ENCODE peak calls at places on chromosomes 5 and 9, in nine cellular contexts. W is psoas muscle, J is BJ, C is tibial artery, A is heart right ventricle, S is ovary, L is endodermal cell, G is upper lobe of left lung, V is left lung. Y is an unnamed sample. For H3K27me3 and H3K36me3, the result is how much of the 10 kb centered on the place peaks cover.

GRCh38 chr9:87497604-87498045 is at the start of gene DAPK1:
- DNase-seq in V (peak), W (peak), S (peak), L (peak), C (peak), A (peak), J (no peak), G (peak), Y (no peak)

GRCh38 chr5:178589180-178590140 is 733 bp downstream of the COL23A1 start:
- DNase-seq in L (peak), V (peak), W (no peak), S (peak), C (no peak), G (no peak), J (no peak), A (peak), Y (no peak)

GRCh38 chr5:95134326-95134725 is 150.6 kb downstream of the MCTP1 start:
- DNase-seq in C (no peak), S (no peak), G (no peak), A (no peak), W (no peak), L (peak), V (no peak), J (no peak), Y (no peak)

GRCh38 chr9:134225816-134226215 is 61.5 kb upstream of the RNU6ATAC start:
- DNase-seq in A (no peak), G (no peak), W (peak), C (no peak), J (no peak), S (no peak), L (no peak), V (peak), Y (no peak)

GRCh38 chr9:95508242-95508967 is 8.4 kb downstream of the PTCH1 start:
- DNase-seq in J (no peak), L (peak), S (peak), W (no peak), V (peak), G (peak), A (peak), C (no peak), Y (no peak)

GRCh38 chr5:177117441-177118045 is 16.0 kb upstream of the NSD1 start:
- DNase-seq in J (no peak), G (peak), W (no peak), A (no peak), C (no peak), L (no peak), S (peak), V (peak), Y (no peak)

GRCh38 chr5:99316484-99316883 is 387.7 kb upstream of the CHD1 start:
- DNase-seq in G (no peak), W (no peak), J (no peak), A (no peak), L (no peak), S (no peak), C (no peak), V (no peak), Y (no peak)

GRCh38 chr9:124878518-124878917 is 16.6 kb downstream of the ARPC5L start:
- DNase-seq in A (no peak), W (no peak), J (no peak), C (no peak), V (peak), S (no peak), G (no peak), L (no peak), Y (no peak)

GRCh38 chr5:117041926-117042595 is 467.4 kb upstream of the SEMA6A start:
- DNase-seq in S (no peak), L (no peak), C (no peak), W (no peak), J (no peak), G (no peak), V (no peak), A (no peak), Y (no peak)

GRCh38 chr5:23314827-23315226 is 192.6 kb upstream of the PRDM9 start:
- DNase-seq in G (no peak), C (no peak), A (no peak), W (no peak), S (no peak), V (no peak), J (no peak), L (no peak), Y (peak)

GRCh38 chr9:127137640-127138360 is 15.4 kb upstream of the ANGPTL2 start:
- DNase-seq in W (no peak), J (no peak), G (no peak), C (no peak), S (no peak), L (no peak), V (no peak), A (no peak), Y (no peak)

GRCh38 chr5:114208120-114208519 is 153.8 kb upstream of the KCNN2 start:
- DNase-seq in C (no peak), J (no peak), L (no peak), G (no peak), W (no peak), A (no peak), V (no peak), S (no peak), Y (no peak)

GRCh38 chr9:113345165-113345564 is 4.2 kb upstream of the BSPRY start:
- DNase-seq in A (no peak), J (no peak), V (no peak), S (no peak), L (no peak), C (no peak), W (no peak), G (no peak), Y (no peak)

GRCh38 chr9:2242778-2243395 is 227.7 kb downstream of the SMARCA2 start:
- DNase-seq in C (no peak), V (no peak), L (peak), W (no peak), S (peak), G (no peak), J (no peak), A (no peak), Y (no peak)

GRCh38 chr5:122154910-122155309 is 25.6 kb downstream of the ZNF474 start:
- DNase-seq in S (no peak), A (no peak), C (peak), J (no peak), W (peak), G (no peak), V (peak), L (no peak), Y (no peak)

GRCh38 chr9:4356306-4356705 is 56.4 kb upstream of the GLIS3 start:
- DNase-seq in L (no peak), C (no peak), J (no peak), A (no peak), S (no peak), V (no peak), W (no peak), G (no peak), Y (no peak)

GRCh38 chr9:78826521-78826920 is 529.6 kb downstream of the PSAT1 start:
- DNase-seq in S (no peak), V (no peak), G (no peak), A (no peak), L (no peak), W (no peak), J (no peak), C (no peak), Y (no peak)

GRCh38 chr5:79416499-79416898 is 97.4 kb downstream of the HOMER1 start:
- DNase-seq in S (no peak), J (no peak), C (no peak), L (no peak), A (no peak), G (no peak), V (no peak), W (no peak), Y (no peak)

GRCh38 chr9:117315236-117315635 is 99.6 kb downstream of the ASTN2 start:
- DNase-seq in L (no peak), C (no peak), S (no peak), J (no peak), W (peak), A (no peak), V (no peak), G (no peak), Y (no peak)

GRCh38 chr5:30156156-30156555 is 1037.3 kb upstream of the CDH6 start:
- DNase-seq in J (no peak), L (no peak), W (no peak), C (no peak), G (no peak), S (no peak), V (no peak), A (no peak), Y (no peak)

GRCh38 chr5:39080168-39080567 is 6.0 kb upstream of the RICTOR start:
- DNase-seq in J (no peak), W (no peak), A (no peak), C (no peak), L (no peak), V (no peak), G (no peak), S (no peak), Y (no peak)

GRCh38 chr5:157137691-157138090 is 5.0 kb downstream of the MED7 start:
- DNase-seq in V (no peak), J (no peak), W (no peak), L (no peak), A (no peak), S (no peak), C (no peak), G (no peak), Y (no peak)

GRCh38 chr9:101381833-101382342 is 2.9 kb downstream of the BAAT start:
- DNase-seq in J (no peak), L (no peak), C (no peak), W (no peak), S (no peak), A (no peak), G (no peak), V (no peak), Y (no peak)

GRCh38 chr9:123085916-123086315 is 52.4 kb downstream of the GPR21 start:
- DNase-seq in J (no peak), A (no peak), W (no peak), S (no peak), G (no peak), L (no peak), C (no peak), V (no peak), Y (no peak)

GRCh38 chr5:5089895-5090649 is 50.1 kb upstream of the ADAMTS16 start:
- DNase-seq in C (no peak), V (no peak), J (no peak), W (no peak), L (no peak), S (no peak), A (no peak), G (no peak), Y (no peak)

GRCh38 chr9:115653231-115653630 is 500.4 kb upstream of the PAPPA start:
- DNase-seq in G (no peak), C (no peak), W (no peak), A (no peak), S (no peak), L (no peak), J (no peak), V (no peak), Y (no peak)

GRCh38 chr5:134084570-134084969 is 29.9 kb upstream of the TCF7 start:
- DNase-seq in W (no peak), S (no peak), L (no peak), G (no peak), C (no peak), V (no peak), A (no peak), J (no peak), Y (no peak)

GRCh38 chr5:10994088-10994986 is 233.3 kb upstream of the DAP start:
- DNase-seq in A (no peak), W (no peak), G (no peak), J (no peak), V (no peak), S (no peak), L (peak), C (no peak), Y (no peak)

GRCh38 chr5:134071850-134072207 is 42.7 kb upstream of the TCF7 start:
- DNase-seq in S (no peak), W (no peak), V (no peak), C (no peak), J (no peak), L (peak), G (no peak), A (no peak), Y (no peak)

GRCh38 chr9:117403403-117403811 is 11.4 kb downstream of the ASTN2 start:
- DNase-seq in G (no peak), V (no peak), J (no peak), W (no peak), S (no peak), C (no peak), L (peak), A (no peak), Y (no peak)

GRCh38 chr5:59143926-59144333 is 561.1 kb downstream of the RAB3C start:
- DNase-seq in J (no peak), W (no peak), S (no peak), L (no peak), C (no peak), G (no peak), A (no peak), V (no peak), Y (no peak)

GRCh38 chr5:69360442-69360841 is 8.9 kb downstream of the AK6 start:
- DNase-seq in V (no peak), S (no peak), L (no peak), A (no peak), W (no peak), G (no peak), J (no peak), C (no peak), Y (no peak)

GRCh38 chr5:69368458-69369368 is 607 bp downstream of the AK6 start:
- DNase-seq in G (no peak), J (no peak), C (no peak), W (no peak), S (no peak), V (no peak), A (no peak), L (no peak), Y (no peak)

GRCh38 chr5:69364850-69365249 is 4.5 kb downstream of the AK6 start:
- DNase-seq in G (no peak), J (no peak), A (no peak), L (no peak), C (no peak), S (no peak), V (no peak), W (no peak), Y (no peak)

GRCh38 chr5:69367697-69368279 is 1.5 kb downstream of the AK6 start:
- DNase-seq in L (no peak), G (no peak), A (no peak), C (no peak), J (no peak), S (no peak), W (no peak), V (no peak), Y (no peak)

GRCh38 chr5:69364414-69364813 is 4.9 kb downstream of the AK6 start:
- DNase-seq in J (no peak), C (no peak), G (no peak), W (no peak), L (no peak), A (no peak), S (no peak), V (no peak), Y (no peak)
- TF ChIP-seq CTCF in J (peak), C (peak), G (no peak), W (peak), L (peak), A (peak), S (no peak), V (no peak), Y (peak)

GRCh38 chr9:27368317-27368985 is 71.5 kb upstream of the EQTN start:
- DNase-seq in G (no peak), V (no peak), A (no peak), J (no peak), W (no peak), S (peak), L (peak), C (peak), Y (no peak)
- H3K27me3 ChIP-seq in G (under half), V (under half), A (under half), J (under half), W (under half), S (under half), L (under half), C (under half), Y (under half)

DNA sequence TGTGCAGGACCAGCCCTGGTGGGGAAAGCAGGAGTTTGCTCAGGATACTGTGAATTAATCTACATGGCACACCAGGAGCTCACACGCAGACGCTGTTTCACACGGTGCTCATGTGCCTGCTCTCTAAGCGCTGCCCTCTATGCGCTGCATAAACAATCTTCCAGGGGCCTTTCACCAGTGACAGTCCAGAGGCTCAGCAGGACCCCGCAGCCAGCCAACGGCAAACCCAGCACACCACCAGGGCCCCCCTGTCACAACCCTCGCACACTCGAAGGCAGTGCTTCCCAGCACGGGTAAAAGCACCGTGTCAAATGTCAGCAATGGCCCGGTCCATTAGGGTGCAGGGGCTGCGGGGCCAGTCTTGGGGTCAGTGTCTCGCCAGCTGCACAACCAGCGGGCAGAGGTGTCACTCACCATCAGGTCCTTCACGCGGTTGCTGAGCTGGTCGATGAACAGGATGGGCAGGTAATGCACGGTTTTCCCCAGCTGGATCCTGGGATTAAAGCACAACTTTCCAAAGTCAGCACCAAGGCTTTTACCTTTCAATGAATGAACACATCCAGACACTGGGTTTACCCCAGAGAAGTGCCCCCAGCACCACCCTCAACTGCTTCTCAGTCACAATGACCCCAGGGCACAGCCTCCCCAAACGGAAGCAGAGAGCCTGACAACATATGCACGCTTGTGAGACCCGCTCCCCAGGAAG is 7.3 kb downstream of the CLPTM1L start:
- DNase-seq in S (no peak), A (no peak), V (peak), L (no peak), W (no peak), G (no peak), J (no peak), C (no peak), Y (no peak)
- H3K36me3 ChIP-seq in S (under half), A (half or more), V (under half), L (half or more), W (under half), G (half or more), J (under half), C (half or more), Y (under half)

GRCh38 chr5:110716247-110717245 is 9.9 kb downstream of the TMEM232 start:
- DNase-seq in C (no peak), W (no peak), L (no peak), J (no peak), S (no peak), G (no peak), A (no peak), V (no peak), Y (no peak)
- TF ChIP-seq CTCF in C (peak), W (no peak), L (peak), J (no peak), S (no peak), G (no peak), A (no peak), V (no peak), Y (no peak)

GRCh38 chr5:168123853-168124528 is 167.5 kb upstream of the WWC1 start:
- DNase-seq in J (no peak), L (no peak), W (no peak), C (no peak), S (no peak), A (no peak), G (no peak), V (no peak), Y (no peak)
- H3K27me3 ChIP-seq in J (under half), L (under half), W (under half), C (under half), S (under half), A (under half), G (under half), V (under half), Y (under half)

DNA sequence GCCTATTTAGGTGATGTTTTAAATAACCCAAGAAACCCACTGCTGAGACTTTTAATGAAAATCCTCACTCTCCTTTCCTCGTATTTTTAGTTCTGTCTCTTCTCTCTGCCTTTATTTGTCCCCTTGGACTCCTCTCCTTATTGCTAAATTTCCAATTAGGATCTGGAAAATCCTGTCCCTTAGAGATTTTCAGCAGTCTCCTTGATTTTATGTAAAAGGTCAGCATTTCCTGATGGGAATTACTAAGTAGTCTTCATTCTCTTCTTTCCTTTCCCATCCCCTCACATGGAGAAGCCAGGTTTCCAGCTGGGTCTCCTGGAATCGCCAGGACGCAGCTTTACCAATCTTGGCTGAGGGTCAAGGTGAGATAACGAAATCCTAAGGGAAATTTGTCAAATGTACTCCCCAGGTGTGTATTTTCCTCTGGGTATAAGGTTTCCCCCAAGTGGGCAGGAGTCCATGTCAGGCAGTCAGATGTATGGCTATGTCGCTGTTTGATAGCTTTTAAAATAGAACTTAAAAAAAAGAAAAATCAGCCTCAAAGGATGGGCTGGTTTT is 11.7 kb downstream of the STC2 start:
- DNase-seq in G (no peak), V (no peak), C (no peak), L (no peak), J (no peak), S (no peak), W (no peak), A (no peak), Y (no peak)
- H3K36me3 ChIP-seq in G (under half), V (under half), C (under half), L (under half), J (under half), S (under half), W (under half), A (under half), Y (under half)

DNA sequence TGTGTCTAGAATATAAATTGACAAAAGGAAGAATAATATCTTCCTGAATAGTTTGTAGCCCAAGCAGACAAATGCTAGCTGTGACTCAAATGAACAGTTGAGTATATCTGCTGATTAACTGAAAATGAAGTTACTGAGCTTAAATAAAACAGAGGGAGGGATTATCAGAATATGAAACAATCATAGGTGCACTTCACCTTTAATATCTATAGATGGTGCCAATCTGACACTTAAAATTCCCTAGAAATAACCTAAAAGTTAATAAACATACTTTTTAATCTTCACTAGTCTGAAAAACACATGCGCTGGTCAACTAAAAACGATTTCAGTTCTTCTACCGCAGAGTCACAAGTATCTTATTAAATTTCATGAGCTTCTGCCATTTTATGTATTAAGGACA is 280.8 kb upstream of the RASA1 start:
- DNase-seq in G (no peak), W (no peak), C (no peak), S (no peak), L (no peak), V (no peak), A (no peak), J (no peak), Y (no peak)
- TF ChIP-seq CTCF in G (no peak), W (no peak), C (no peak), S (no peak), L (no peak), V (no peak), A (no peak), J (no peak), Y (no peak)